ENCODE peak calls at places on chromosomes 12 and 14, in seven cellular contexts. One of them, this sample, is unnamed.
A peak's percentile ranks its signal among the peaks of the same experiment; 100 is the strongest.

GRCh38 chr12:21891763-21892217 is 49.4 kb downstream of the ABCC9 start:
- DNase-seq in glutamatergic neuron: no peak
- DNase-seq in mucosa of gallbladder: peak; percentile 54
- DNase-seq in GM13976: no peak
- DNase-seq in CD8-positive, alpha-beta T cell: no peak
- DNase-seq in NCI-H1417: no peak
- DNase-seq in WTC11: no peak
- DNase-seq in this sample: no peak

GRCh38 chr14:30450620-30451019 is 108.3 kb upstream of the G2E3 start:
- DNase-seq in NCI-H1417: no peak
- DNase-seq in mucosa of gallbladder: no peak
- DNase-seq in WTC11: no peak
- DNase-seq in glutamatergic neuron: no peak
- DNase-seq in GM13976: no peak
- DNase-seq in CD8-positive, alpha-beta T cell: no peak
- DNase-seq in this sample: no peak

GRCh38 chr12:34600592-34601462 is 578.5 kb downstream of the ALG10 start:
- DNase-seq in WTC11: no peak
- DNase-seq in GM13976: peak; percentile 9
- DNase-seq in mucosa of gallbladder: no peak
- DNase-seq in glutamatergic neuron: no peak
- DNase-seq in CD8-positive, alpha-beta T cell: no peak
- DNase-seq in NCI-H1417: no peak
- DNase-seq in this sample: no peak

GRCh38 chr12:64833928-64834327 is 9.5 kb downstream of the TBC1D30 start:
- DNase-seq in CD8-positive, alpha-beta T cell: no peak
- DNase-seq in mucosa of gallbladder: no peak
- DNase-seq in GM13976: no peak
- DNase-seq in WTC11: no peak
- DNase-seq in glutamatergic neuron: no peak
- DNase-seq in NCI-H1417: no peak
- DNase-seq in this sample: no peak

GRCh38 chr12:108495054-108495453 is 20.0 kb upstream of the FICD start:
- DNase-seq in WTC11: peak; percentile 67
- DNase-seq in glutamatergic neuron: peak; percentile 68
- DNase-seq in CD8-positive, alpha-beta T cell: no peak
- DNase-seq in mucosa of gallbladder: no peak
- DNase-seq in GM13976: peak; percentile 58
- DNase-seq in NCI-H1417: peak; percentile 51
- DNase-seq in this sample: no peak

GRCh38 chr12:3032161-3032560 is 45.0 kb upstream of the TSPAN9 start:
- DNase-seq in glutamatergic neuron: no peak
- DNase-seq in mucosa of gallbladder: no peak
- DNase-seq in CD8-positive, alpha-beta T cell: no peak
- DNase-seq in GM13976: no peak
- DNase-seq in NCI-H1417: no peak
- DNase-seq in WTC11: no peak
- DNase-seq in this sample: no peak

GRCh38 chr12:112386726-112387125 is 4.5 kb upstream of the HECTD4 start:
- DNase-seq in NCI-H1417: no peak
- DNase-seq in glutamatergic neuron: peak; percentile 65
- DNase-seq in WTC11: no peak
- DNase-seq in GM13976: no peak
- DNase-seq in mucosa of gallbladder: no peak
- DNase-seq in CD8-positive, alpha-beta T cell: no peak
- DNase-seq in this sample: no peak

GRCh38 chr12:67927231-67927630 is 62.0 kb upstream of the IFNG-AS1 start:
- DNase-seq in glutamatergic neuron: no peak
- DNase-seq in GM13976: no peak
- DNase-seq in WTC11: no peak
- DNase-seq in NCI-H1417: no peak
- DNase-seq in mucosa of gallbladder: no peak
- DNase-seq in CD8-positive, alpha-beta T cell: no peak
- DNase-seq in this sample: no peak

GRCh38 chr14:89720741-89721315 is 233.7 kb downstream of the EFCAB11 start:
- DNase-seq in GM13976: peak; percentile 40
- DNase-seq in glutamatergic neuron: no peak
- DNase-seq in mucosa of gallbladder: peak; percentile 56
- DNase-seq in WTC11: no peak
- DNase-seq in CD8-positive, alpha-beta T cell: peak; percentile 63
- DNase-seq in NCI-H1417: no peak
- DNase-seq in this sample: peak; percentile 60

This sample was measured in osteocyte.